ENCODE peak calls at places on chromosomes 2 and 18, in four cellular contexts. L is A549, X is small intestine, Z is MCF 10A. E is an unnamed sample.

GRCh38 chr2:195212586-195212985 is 444.4 kb upstream of the SLC39A10 start:
- DNase-seq in L (no peak), X (no peak), Z (no peak), E (no peak)

GRCh38 chr2:192194065-192194865 is 468 bp downstream of the TMEFF2 start:
- DNase-seq in L (no peak), X (no peak), Z (no peak), E (peak)

GRCh38 chr2:96891591-96892333 is 21.9 kb upstream of the SEMA4C start:
- DNase-seq in L (no peak), X (peak), Z (no peak), E (no peak)

GRCh38 chr2:84925336-84925723 is 19.9 kb downstream of the TMSB10 start:
- DNase-seq in L (no peak), X (no peak), Z (peak), E (no peak)

GRCh38 chr18:48470484-48471180 is 61.4 kb upstream of the ZBTB7C start:
- DNase-seq in L (no peak), X (no peak), Z (no peak), E (no peak)

GRCh38 chr2:215361211-215361875 is 49.5 kb downstream of the ATIC start:
- DNase-seq in L (no peak), X (no peak), Z (no peak), E (no peak)

GRCh38 chr2:101577173-101577572 is 102.3 kb upstream of the RFX8 start:
- DNase-seq in L (no peak), X (no peak), Z (no peak), E (no peak)

GRCh38 chr18:61323951-61324350 is 9.3 kb upstream of the CDH20 start:
- DNase-seq in L (no peak), X (no peak), Z (no peak), E (no peak)

GRCh38 chr2:140392824-140393223 is 1612.6 kb upstream of the NXPH2 start:
- DNase-seq in L (peak), X (no peak), Z (no peak), E (no peak)

GRCh38 chr2:96510931-96511595 is 5.9 kb upstream of the NEURL3 start:
- DNase-seq in L (no peak), X (no peak), Z (no peak), E (no peak)

GRCh38 chr2:69549421-69549820 is 94.1 kb downstream of the AAK1 start:
- DNase-seq in L (no peak), X (no peak), Z (no peak), E (no peak)

GRCh38 chr18:8643479-8643878 is 34.2 kb downstream of the RAB12 start:
- DNase-seq in L (no peak), X (no peak), Z (no peak), E (no peak)

GRCh38 chr18:35494281-35494825 is 3.4 kb downstream of the INO80C start:
- DNase-seq in L (no peak), X (no peak), Z (no peak), E (no peak)

GRCh38 chr2:177245010-177245422 is 19.5 kb downstream of the NFE2L2 start:
- DNase-seq in L (peak), X (no peak), Z (peak), E (peak)

GRCh38 chr18:56575819-56576663 is 62.4 kb downstream of the TXNL1 start:
- DNase-seq in L (peak), X (peak), Z (peak), E (peak)

GRCh38 chr18:9097349-9097748 is 5.2 kb upstream of the NDUFV2 start:
- DNase-seq in L (no peak), X (no peak), Z (no peak), E (no peak)

GRCh38 chr18:44693030-44693784 is 12.5 kb downstream of the SETBP1 start:
- DNase-seq in L (peak), X (no peak), Z (peak), E (no peak)

GRCh38 chr2:71546777-71547281 is 93.5 kb downstream of the DYSF start:
- DNase-seq in L (no peak), X (no peak), Z (no peak), E (no peak)

GRCh38 chr2:50840346-50841124 is 191.4 kb downstream of the NRXN1 start:
- DNase-seq in L (no peak), X (no peak), Z (no peak), E (no peak)

GRCh38 chr2:84939426-84940087 is 31.4 kb upstream of the KCMF1 start:
- DNase-seq in L (peak), X (peak), Z (no peak), E (no peak)

GRCh38 chr2:2254206-2254605 is 76.9 kb downstream of the MYT1L start:
- DNase-seq in L (no peak), X (no peak), Z (no peak), E (no peak)

GRCh38 chr2:206323486-206323885 is 49.0 kb downstream of the ZDBF2 start:
- DNase-seq in L (peak), X (no peak), Z (no peak), E (no peak)

GRCh38 chr2:98773169-98773568 is 42.2 kb upstream of the MGAT4A start:
- DNase-seq in L (no peak), X (no peak), Z (no peak), E (no peak)

GRCh38 chr2:111656436-111656835 is 227.6 kb downstream of the ANAPC1 start:
- DNase-seq in L (no peak), X (no peak), Z (no peak), E (no peak)

GRCh38 chr2:132521321-132521720 is 104.7 kb downstream of the GPR39 start:
- DNase-seq in L (no peak), X (no peak), Z (peak), E (no peak)

GRCh38 chr18:58213445-58213844 is 169.4 kb downstream of the NEDD4L start:
- DNase-seq in L (no peak), X (no peak), Z (peak), E (no peak)

GRCh38 chr18:50203801-50204604 is 9.1 kb upstream of the MYO5B start:
- DNase-seq in L (peak), X (peak), Z (peak), E (peak)

GRCh38 chr2:236658974-236659757 is 89.5 kb downstream of the ACKR3 start:
- DNase-seq in L (no peak), X (no peak), Z (no peak), E (no peak)

GRCh38 chr2:232628466-232629200 is 4.8 kb upstream of the EFHD1 start:
- DNase-seq in L (no peak), X (no peak), Z (no peak), E (no peak)